ENCODE peak calls at places on chromosome X, in ten cellular contexts. One of them, this sample, is unnamed.

GRCh38 chrX:13381514-13381913 is 61.7 kb upstream of the ATXN3L start:
- DNase-seq in HFF-Myc: no peak
- DNase-seq in A172: no peak
- DNase-seq in H9: no peak
- DNase-seq in iris pigment epithelial cell: no peak
- DNase-seq in AG08396: peak; percentile 25
- DNase-seq in activated naive CD4-positive, alpha-beta T cell: no peak
- DNase-seq in kidney tubule cell: no peak
- DNase-seq in astrocyte of the spinal cord: no peak
- DNase-seq in GM04504: no peak
- DNase-seq in this sample: no peak

GRCh38 chrX:135087867-135088266 is 32.5 kb downstream of the ETDB start:
- DNase-seq in HFF-Myc: no peak
- DNase-seq in A172: no peak
- DNase-seq in H9: no peak
- DNase-seq in iris pigment epithelial cell: no peak
- DNase-seq in AG08396: no peak
- DNase-seq in activated naive CD4-positive, alpha-beta T cell: no peak
- DNase-seq in kidney tubule cell: no peak
- DNase-seq in astrocyte of the spinal cord: no peak
- DNase-seq in GM04504: no peak
- DNase-seq in this sample: no peak

GRCh38 chrX:70434914-70435586 is 9.6 kb upstream of the DLG3 start:
- DNase-seq in HFF-Myc: no peak
- DNase-seq in A172: peak; percentile 61
- DNase-seq in H9: no peak
- DNase-seq in iris pigment epithelial cell: peak; percentile 46
- DNase-seq in AG08396: peak; percentile 75
- DNase-seq in activated naive CD4-positive, alpha-beta T cell: no peak
- DNase-seq in kidney tubule cell: no peak
- DNase-seq in astrocyte of the spinal cord: peak; percentile 23
- DNase-seq in GM04504: no peak
- DNase-seq in this sample: no peak

GRCh38 chrX:19673334-19674040 is 158.2 kb upstream of the MAP3K15 start:
- DNase-seq in HFF-Myc: peak; percentile 84
- DNase-seq in A172: peak; percentile 98
- DNase-seq in H9: no peak
- DNase-seq in iris pigment epithelial cell: peak; percentile 94
- DNase-seq in AG08396: peak; percentile 62
- DNase-seq in activated naive CD4-positive, alpha-beta T cell: no peak
- DNase-seq in kidney tubule cell: peak; percentile 92
- DNase-seq in astrocyte of the spinal cord: peak; percentile 94
- DNase-seq in GM04504: peak; percentile 86
- DNase-seq in this sample: peak; percentile 56

GRCh38 chrX:66015152-66015827 is 24.6 kb downstream of the VSIG4 start:
- DNase-seq in HFF-Myc: no peak
- DNase-seq in A172: no peak
- DNase-seq in H9: no peak
- DNase-seq in iris pigment epithelial cell: no peak
- DNase-seq in AG08396: no peak
- DNase-seq in activated naive CD4-positive, alpha-beta T cell: no peak
- DNase-seq in kidney tubule cell: no peak
- DNase-seq in astrocyte of the spinal cord: no peak
- DNase-seq in GM04504: no peak
- DNase-seq in this sample: no peak

GRCh38 chrX:131764224-131764623 is 220.3 kb downstream of the OR13H1 start:
- DNase-seq in HFF-Myc: no peak
- DNase-seq in A172: no peak
- DNase-seq in H9: no peak
- DNase-seq in iris pigment epithelial cell: no peak
- DNase-seq in AG08396: no peak
- DNase-seq in activated naive CD4-positive, alpha-beta T cell: no peak
- DNase-seq in kidney tubule cell: no peak
- DNase-seq in astrocyte of the spinal cord: no peak
- DNase-seq in GM04504: no peak
- DNase-seq in this sample: no peak

GRCh38 chrX:153565996-153566580 is 32.9 kb downstream of the CCNQ start:
- DNase-seq in HFF-Myc: no peak
- DNase-seq in A172: no peak
- DNase-seq in H9: peak; percentile 52
- DNase-seq in iris pigment epithelial cell: no peak
- DNase-seq in AG08396: no peak
- DNase-seq in activated naive CD4-positive, alpha-beta T cell: no peak
- DNase-seq in kidney tubule cell: no peak
- DNase-seq in astrocyte of the spinal cord: no peak
- DNase-seq in GM04504: no peak
- DNase-seq in this sample: no peak

GRCh38 chrX:6460893-6461490 is 73.9 kb downstream of the VCX3A start:
- DNase-seq in HFF-Myc: no peak
- DNase-seq in A172: no peak
- DNase-seq in H9: no peak
- DNase-seq in iris pigment epithelial cell: no peak
- DNase-seq in AG08396: no peak
- DNase-seq in activated naive CD4-positive, alpha-beta T cell: no peak
- DNase-seq in kidney tubule cell: peak; percentile 91
- DNase-seq in astrocyte of the spinal cord: peak; percentile 38
- DNase-seq in GM04504: no peak
- DNase-seq in this sample: no peak

GRCh38 chrX:1248381-1249061 is 20.1 kb upstream of the CSF2RA start:
- DNase-seq in HFF-Myc: no peak
- DNase-seq in A172: peak; percentile 19
- DNase-seq in H9: peak; percentile 92
- DNase-seq in iris pigment epithelial cell: no peak
- DNase-seq in AG08396: no peak
- DNase-seq in activated naive CD4-positive, alpha-beta T cell: no peak
- DNase-seq in kidney tubule cell: no peak
- DNase-seq in astrocyte of the spinal cord: no peak
- DNase-seq in GM04504: no peak
- DNase-seq in this sample: no peak

GRCh38 chrX:123223409-123223808 is 39.3 kb downstream of the GRIA3 start:
- DNase-seq in HFF-Myc: no peak
- DNase-seq in A172: no peak
- DNase-seq in H9: no peak
- DNase-seq in iris pigment epithelial cell: no peak
- DNase-seq in AG08396: no peak
- DNase-seq in activated naive CD4-positive, alpha-beta T cell: no peak
- DNase-seq in kidney tubule cell: no peak
- DNase-seq in astrocyte of the spinal cord: no peak
- DNase-seq in GM04504: no peak
- DNase-seq in this sample: no peak

GRCh38 chrX:45009371-45010000 is 136.5 kb downstream of the KDM6A start:
- DNase-seq in HFF-Myc: no peak
- DNase-seq in A172: peak; percentile 41
- DNase-seq in H9: no peak
- DNase-seq in iris pigment epithelial cell: peak; percentile 37
- DNase-seq in AG08396: peak; percentile 30
- DNase-seq in activated naive CD4-positive, alpha-beta T cell: no peak
- DNase-seq in kidney tubule cell: peak; percentile 64
- DNase-seq in astrocyte of the spinal cord: peak; percentile 21
- DNase-seq in GM04504: peak; percentile 20
- DNase-seq in this sample: no peak

GRCh38 chrX:31836479-31836878 is 764.6 kb upstream of the FTHL17 start:
- DNase-seq in HFF-Myc: no peak
- DNase-seq in A172: no peak
- DNase-seq in H9: no peak
- DNase-seq in iris pigment epithelial cell: no peak
- DNase-seq in AG08396: no peak
- DNase-seq in activated naive CD4-positive, alpha-beta T cell: no peak
- DNase-seq in kidney tubule cell: peak; percentile 9
- DNase-seq in astrocyte of the spinal cord: no peak
- DNase-seq in GM04504: no peak
- DNase-seq in this sample: no peak

GRCh38 chrX:22526339-22526738 is 253.6 kb downstream of the CBLL2 start:
- DNase-seq in HFF-Myc: no peak
- DNase-seq in A172: peak; percentile 77
- DNase-seq in H9: no peak
- DNase-seq in iris pigment epithelial cell: peak; percentile 75
- DNase-seq in AG08396: peak; percentile 5
- DNase-seq in activated naive CD4-positive, alpha-beta T cell: no peak
- DNase-seq in kidney tubule cell: peak; percentile 84
- DNase-seq in astrocyte of the spinal cord: peak; percentile 63
- DNase-seq in GM04504: peak; percentile 12
- DNase-seq in this sample: no peak

This sample was measured in tibial nerve.